ENCODE peak calls at places on chromosomes 3 and 15, in five cellular contexts. Z is H1, G is SK-N-SH, S is GM12878, K is HepG2. N is an unnamed sample.

GRCh38 chr3:191070201-191070600 is 128.8 kb upstream of the OSTN start:
- DNase-seq in S (no peak), K (no peak), G (no peak), Z (no peak), N (no peak)

GRCh38 chr3:141380987-141381386 is 12.7 kb downstream of the ZBTB38 start:
- DNase-seq in Z (no peak), S (peak; percentile 95), G (no peak), K (no peak), N (no peak)

GRCh38 chr3:126524429-126524988 is 554 bp downstream of the CHST13 start:
- DNase-seq in Z (no peak), G (peak; percentile 86), K (peak; percentile 69), S (no peak), N (no peak)

GRCh38 chr15:31488437-31489204 is 162.0 kb downstream of the KLF13 start:
- DNase-seq in K (peak; percentile 64), S (peak; percentile 78), G (peak; percentile 92), Z (peak; percentile 66), N (peak; percentile 53)

GRCh38 chr15:82850731-82851130 is 41.3 kb downstream of the WHAMM start:
- DNase-seq in G (peak; percentile 82), Z (no peak), S (no peak), K (no peak), N (no peak)

GRCh38 chr15:50542051-50542450 is 4.4 kb downstream of the USP50 start:
- DNase-seq in K (peak; percentile 11), Z (no peak), G (no peak), S (no peak), N (no peak)

GRCh38 chr3:145721815-145722214 is 439.2 kb downstream of the PLOD2 start:
- DNase-seq in Z (no peak), G (no peak), K (no peak), S (no peak), N (no peak)

GRCh38 chr15:101803676-101804075 is 367 bp downstream of the OR4F6 start:
- DNase-seq in Z (no peak), S (no peak), G (no peak), K (no peak), N (no peak)

GRCh38 chr3:127320529-127321121 is 32.8 kb upstream of the PRR20G start:
- DNase-seq in K (no peak), Z (no peak), G (no peak), S (no peak), N (no peak)

GRCh38 chr3:9311265-9311664 is 51.6 kb upstream of the THUMPD3 start:
- DNase-seq in G (no peak), Z (no peak), K (no peak), S (no peak), N (no peak)

GRCh38 chr15:70195808-70196304 is 98.1 kb upstream of the TLE3 start:
- DNase-seq in S (no peak), G (peak; percentile 58), Z (no peak), K (peak; percentile 67), N (no peak)

GRCh38 chr15:69090197-69090948 is 70.1 kb upstream of the GLCE start:
- DNase-seq in K (no peak), G (peak; percentile 30), Z (peak; percentile 63), S (no peak), N (no peak)

GRCh38 chr15:75233504-75234190 is 24.5 kb upstream of the GOLGA6C start:
- DNase-seq in K (no peak), G (no peak), S (no peak), Z (no peak), N (peak; percentile 6)

GRCh38 chr3:172181936-172182708 is 142.7 kb downstream of the FNDC3B start:
- DNase-seq in Z (no peak), G (no peak), S (no peak), K (no peak), N (no peak)

GRCh38 chr3:64084640-64085039 is 61.3 kb upstream of the PSMD6 start:
- DNase-seq in S (no peak), Z (no peak), G (no peak), K (peak; percentile 24), N (no peak)

GRCh38 chr3:72141264-72141663 is 356.3 kb upstream of the PROK2 start:
- DNase-seq in Z (no peak), G (no peak), S (no peak), K (no peak), N (no peak)

GRCh38 chr3:4493931-4494806 is 1.0 kb downstream of the ITPR1 start:
- DNase-seq in Z (no peak), S (no peak), K (no peak), G (peak; percentile 42), N (no peak)

GRCh38 chr3:78253860-78254259 is 1214.0 kb downstream of the ROBO2 start:
- DNase-seq in S (no peak), K (no peak), G (no peak), Z (no peak), N (no peak)

GRCh38 chr3:78257956-78258530 is 1218.1 kb downstream of the ROBO2 start:
- DNase-seq in K (no peak), G (no peak), Z (no peak), S (no peak), N (no peak)

GRCh38 chr3:78258798-78259197 is 1218.9 kb downstream of the ROBO2 start:
- DNase-seq in Z (no peak), S (no peak), K (no peak), G (no peak), N (no peak)

GRCh38 chr3:78256123-78256522 is 1216.2 kb downstream of the ROBO2 start:
- DNase-seq in K (no peak), Z (no peak), G (no peak), S (no peak), N (no peak)

DNA sequence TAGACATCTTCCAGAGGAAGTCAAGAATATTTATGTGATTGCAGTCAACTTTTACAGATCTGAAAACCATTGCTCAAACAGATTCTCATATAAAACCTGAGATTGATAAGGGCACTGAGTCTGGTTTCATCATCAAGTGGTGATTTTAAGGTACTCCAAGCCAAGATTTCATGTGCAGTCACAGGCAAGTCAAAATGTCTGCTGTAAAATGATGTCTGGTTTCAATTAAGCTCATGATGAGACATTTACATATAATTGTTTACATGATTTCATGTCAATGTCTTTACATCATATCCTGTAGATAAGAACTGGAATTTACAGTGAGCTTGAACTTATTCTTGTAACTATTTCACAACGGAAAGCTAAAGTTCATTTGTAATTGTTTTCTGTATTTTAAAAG is 1215.5 kb downstream of the ROBO2 start:
- DNase-seq in Z (no peak), S (no peak), K (no peak), G (peak; percentile 40), N (no peak)
- TF ChIP-seq TAF1 in Z (no peak), S (no peak), K (no peak), G (no peak), N (no peak)

GRCh38 chr3:138594935-138595259 is 837 bp upstream of the CEP70 start:
- DNase-seq in Z (no peak), K (no peak), G (no peak), S (no peak), N (no peak)

GRCh38 chr3:138593488-138594149 is 441 bp downstream of the CEP70 start:
- DNase-seq in G (no peak), K (peak; percentile 6), S (no peak), Z (no peak), N (no peak)

GRCh38 chr3:138594150-138594934 is at the start of gene CEP70:
- DNase-seq in K (peak; percentile 94), G (peak; percentile 95), S (peak; percentile 78), Z (peak; percentile 85), N (peak; percentile 53)

GRCh38 chr3:138588445-138588844 is 5.6 kb downstream of the CEP70 start:
- DNase-seq in Z (no peak), S (no peak), K (no peak), G (no peak), N (no peak)

DNA sequence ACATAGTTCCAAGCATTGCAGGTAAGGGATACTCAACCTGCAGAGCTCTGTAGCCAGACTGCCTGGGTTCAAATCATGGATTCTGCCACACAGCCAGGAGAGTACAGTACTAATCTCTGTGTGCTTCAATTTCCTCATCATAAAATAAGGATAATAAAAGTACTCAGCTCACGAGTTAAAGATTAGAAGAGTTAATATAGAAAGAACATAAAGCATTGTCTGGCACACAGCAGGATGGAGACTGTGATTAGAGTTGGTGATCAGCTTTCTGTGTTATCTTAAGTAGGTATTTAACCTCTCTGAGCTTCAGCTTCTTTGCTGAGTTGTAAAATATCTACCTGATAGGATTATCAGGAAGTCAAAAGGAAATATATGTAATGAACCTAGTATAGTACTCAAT is 2.7 kb downstream of the CEP70 start:
- DNase-seq in Z (no peak), K (no peak), S (no peak), G (no peak), N (no peak)
- TF ChIP-seq TAF1 in Z (no peak), K (no peak), S (no peak), G (no peak), N (no peak)

DNA sequence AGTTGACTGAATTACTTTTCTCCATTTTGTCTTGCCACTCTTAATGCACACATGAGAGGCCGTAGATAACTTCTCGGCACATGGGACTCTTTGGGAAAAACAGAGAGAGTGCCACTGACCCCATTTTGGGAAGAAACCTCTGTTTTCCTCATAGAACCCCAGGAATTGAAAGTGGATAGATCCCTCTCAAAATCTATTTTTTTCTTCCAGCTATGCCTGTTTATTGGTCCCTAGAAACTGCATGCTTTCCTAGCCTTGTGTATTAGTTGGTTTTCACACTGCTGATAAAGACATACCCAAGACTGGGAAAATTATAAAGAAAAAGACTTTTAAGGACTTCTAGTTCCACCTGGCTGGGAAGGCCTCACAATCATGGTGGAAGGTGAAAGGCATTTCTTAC is 23.7 kb upstream of the TMEM45A start:
- DNase-seq in Z (no peak), S (no peak), K (no peak), G (no peak), N (no peak)
- TF ChIP-seq TAF1 in Z (no peak), S (no peak), K (no peak), G (no peak), N (no peak)

DNA sequence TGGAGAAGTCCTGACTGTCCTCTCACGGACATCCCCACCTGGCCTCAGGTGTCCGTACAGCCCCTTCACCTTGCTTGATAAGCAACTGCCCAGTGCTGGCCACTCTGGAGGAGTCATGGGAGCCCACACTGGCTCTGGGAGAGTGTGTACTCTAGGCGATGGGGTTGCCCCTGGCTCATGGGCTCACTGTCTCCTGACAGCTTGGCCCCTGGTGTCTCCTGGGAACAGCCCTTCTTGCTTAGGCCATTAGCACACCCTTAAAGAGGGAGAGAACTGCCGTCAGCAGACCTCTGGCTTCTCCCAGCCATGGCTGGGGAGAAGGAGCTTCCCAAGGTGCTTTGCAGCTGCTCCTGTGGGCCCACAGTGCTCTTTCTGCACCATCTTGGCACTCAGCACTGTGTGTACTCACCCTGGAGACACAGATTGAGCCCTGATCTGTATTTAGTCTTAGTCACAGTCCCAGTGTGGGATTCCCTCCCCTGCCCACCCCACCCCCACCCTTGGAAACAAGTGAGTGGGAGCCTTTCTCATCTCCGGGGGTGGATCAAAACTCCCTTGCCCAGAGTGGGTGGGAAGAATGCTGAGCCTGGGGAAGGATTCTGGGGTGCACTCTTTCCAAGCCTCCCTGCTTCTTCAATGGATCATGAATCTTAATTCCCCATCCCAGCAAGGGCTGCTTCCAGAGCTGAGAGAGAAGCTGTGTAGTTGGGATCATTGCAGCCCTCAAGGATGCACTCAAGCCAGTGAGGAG is 83.5 kb upstream of the ADPGK start:
- DNase-seq in Z (no peak), S (no peak), G (no peak), K (no peak), N (no peak)
- TF ChIP-seq TAF1 in Z (no peak), S (no peak), G (no peak), K (no peak), N (no peak)

DNA sequence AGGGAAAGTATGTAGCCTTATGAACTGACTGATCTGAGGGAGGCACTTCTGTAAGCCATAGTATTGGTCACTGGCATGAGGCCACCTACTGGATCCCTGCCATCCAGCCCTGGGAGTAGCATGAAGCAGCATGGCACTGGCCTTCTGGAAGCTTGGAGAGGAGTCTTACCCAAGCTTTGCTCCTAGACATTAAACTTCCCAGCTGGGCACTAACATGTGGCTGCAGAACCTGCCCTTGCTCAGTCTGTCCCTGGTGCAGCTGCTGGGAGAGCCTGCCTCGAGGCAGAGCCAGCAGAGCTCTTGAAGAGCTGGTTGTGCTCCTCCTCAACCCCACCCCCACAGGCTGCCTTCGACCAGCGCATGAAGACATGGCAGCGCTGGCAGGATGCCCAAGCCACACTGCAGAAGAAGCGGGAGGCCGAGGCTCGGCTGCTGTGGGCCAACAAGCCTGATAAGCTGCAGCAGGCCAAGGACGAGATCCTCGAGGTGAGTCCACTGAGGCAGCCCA is 17.2 kb upstream of the SNX22 start:
- DNase-seq in G (no peak), S (no peak), K (no peak), Z (no peak), N (no peak)
- TF ChIP-seq TAF1 in G (no peak), S (no peak), K (no peak), Z (no peak), N (no peak)